ENCODE peak calls at places on chromosomes 4 and X, in eight cellular contexts. V is WTC11, Y is EH, P is left lung, A is iris pigment epithelial cell, Q is mesenchymal stem cell, Z is memory B cell, F is AG08395. G is an unnamed sample.

GRCh38 chr4:85728471-85728870 is 253.5 kb downstream of the ARHGAP24 start:
- DNase-seq in A (no peak), F (no peak), V (no peak), Y (no peak), Q (no peak), P (no peak), Z (no peak), G (no peak)

GRCh38 chr4:20423420-20423819 is 171.7 kb downstream of the SLIT2 start:
- DNase-seq in Z (no peak), F (no peak), Y (no peak), Q (no peak), P (no peak), V (no peak), A (no peak), G (no peak)

GRCh38 chr4:89314291-89314690 is 6.7 kb upstream of the GPRIN3 start:
- DNase-seq in Q (no peak), Z (no peak), Y (peak; percentile 29), V (no peak), A (no peak), P (no peak), F (peak; percentile 4), G (no peak)

GRCh38 chrX:136310411-136310810 is 9.6 kb downstream of the ADGRG4 start:
- DNase-seq in Q (peak; percentile 43), V (no peak), F (no peak), Z (no peak), A (peak; percentile 46), P (no peak), Y (peak; percentile 66), G (no peak)

GRCh38 chr4:87567191-87567590 is 38.0 kb upstream of the SPARCL1 start:
- DNase-seq in Z (no peak), P (no peak), Y (no peak), A (no peak), Q (no peak), F (no peak), V (no peak), G (no peak)

GRCh38 chrX:40166582-40166981 is 68.8 kb upstream of the BCOR start:
- DNase-seq in Y (peak; percentile 73), F (peak; percentile 78), V (no peak), Z (no peak), A (no peak), Q (peak; percentile 56), P (no peak), G (no peak)

GRCh38 chr4:165327211-165328100 is at the start of gene MSMO1:
- DNase-seq in A (peak; percentile 100), F (peak; percentile 98), P (peak; percentile 100), Z (peak; percentile 97), Q (peak; percentile 99), V (peak; percentile 99), Y (peak; percentile 99), G (peak; percentile 77)

GRCh38 chr4:119010909-119011606 is 122.4 kb downstream of the SYNPO2 start:
- DNase-seq in Y (no peak), V (no peak), Z (no peak), F (no peak), A (peak; percentile 14), P (peak; percentile 44), Q (no peak), G (no peak)

GRCh38 chr4:8781641-8782040 is 90.0 kb downstream of the HMX1 start:
- DNase-seq in V (no peak), Q (no peak), F (no peak), Z (no peak), Y (no peak), P (no peak), A (no peak), G (no peak)

GRCh38 chr4:54277691-54278090 is 48.6 kb downstream of the PDGFRA start:
- DNase-seq in Q (peak; percentile 73), Y (peak; percentile 78), P (no peak), A (peak; percentile 93), Z (no peak), V (no peak), F (peak; percentile 60), G (no peak)

GRCh38 chr4:4693258-4693657 is 151.4 kb upstream of the STX18 start:
- DNase-seq in Z (no peak), Q (peak; percentile 46), A (peak; percentile 35), F (peak; percentile 57), V (no peak), Y (peak; percentile 46), P (no peak), G (no peak)

GRCh38 chr4:174255790-174256189 is 27.7 kb downstream of the FBXO8 start:
- DNase-seq in Q (peak; percentile 79), Y (peak; percentile 38), F (no peak), P (no peak), V (no peak), Z (no peak), A (peak; percentile 95), G (no peak)

GRCh38 chrX:72268601-72269365 is 8.3 kb downstream of the RPS4X start:
- DNase-seq in F (no peak), V (no peak), Q (peak; percentile 67), A (peak; percentile 92), P (no peak), Y (peak; percentile 76), Z (no peak), G (no peak)